ENCODE peak calls at places on chromosomes 5 and 9, in nine cellular contexts. One of them, this sample, is unnamed.

GRCh38 chr9:69519470-69520240 is 152.5 kb downstream of the APBA1 start:
- DNase-seq in sigmoid colon: no peak
- DNase-seq in suprapubic skin: no peak
- DNase-seq in left ventricle myocardium inferior: no peak
- DNase-seq in D721Med: no peak
- DNase-seq in fibroblast of the aortic adventitia: no peak
- DNase-seq in astrocyte: no peak
- DNase-seq in ovary: no peak
- DNase-seq in neural progenitor cell: no peak
- DNase-seq in this sample: no peak

GRCh38 chr9:131100445-131100844 is 4.1 kb downstream of the AIF1L start:
- DNase-seq in astrocyte: no peak
- DNase-seq in ovary: no peak
- DNase-seq in sigmoid colon: no peak
- DNase-seq in fibroblast of the aortic adventitia: no peak
- DNase-seq in suprapubic skin: no peak
- DNase-seq in neural progenitor cell: no peak
- DNase-seq in D721Med: no peak
- DNase-seq in left ventricle myocardium inferior: no peak
- DNase-seq in this sample: no peak

GRCh38 chr5:96880402-96881164 is 4.3 kb downstream of the ERAP2 start:
- DNase-seq in suprapubic skin: no peak
- DNase-seq in ovary: no peak
- DNase-seq in D721Med: no peak
- DNase-seq in sigmoid colon: no peak
- DNase-seq in astrocyte: peak
- DNase-seq in neural progenitor cell: no peak
- DNase-seq in left ventricle myocardium inferior: no peak
- DNase-seq in fibroblast of the aortic adventitia: peak
- DNase-seq in this sample: no peak

GRCh38 chr9:108779506-108779905 is 76.3 kb downstream of the ACTL7B start:
- DNase-seq in fibroblast of the aortic adventitia: no peak
- DNase-seq in suprapubic skin: no peak
- DNase-seq in left ventricle myocardium inferior: no peak
- DNase-seq in sigmoid colon: no peak
- DNase-seq in neural progenitor cell: no peak
- DNase-seq in D721Med: no peak
- DNase-seq in ovary: no peak
- DNase-seq in astrocyte: no peak
- DNase-seq in this sample: no peak

GRCh38 chr5:77946381-77947050 is 170.4 kb upstream of the TBCA start:
- DNase-seq in left ventricle myocardium inferior: no peak
- DNase-seq in astrocyte: no peak
- DNase-seq in suprapubic skin: no peak
- DNase-seq in D721Med: no peak
- DNase-seq in neural progenitor cell: no peak
- DNase-seq in ovary: no peak
- DNase-seq in sigmoid colon: no peak
- DNase-seq in fibroblast of the aortic adventitia: no peak
- DNase-seq in this sample: no peak

GRCh38 chr5:80860934-80861613 is 99.1 kb upstream of the RASGRF2 start:
- DNase-seq in left ventricle myocardium inferior: no peak
- DNase-seq in ovary: no peak
- DNase-seq in astrocyte: peak
- DNase-seq in D721Med: no peak
- DNase-seq in neural progenitor cell: no peak
- DNase-seq in suprapubic skin: no peak
- DNase-seq in sigmoid colon: no peak
- DNase-seq in fibroblast of the aortic adventitia: peak
- DNase-seq in this sample: no peak

GRCh38 chr9:17761984-17762676 is 183.3 kb downstream of the SH3GL2 start:
- DNase-seq in D721Med: no peak
- DNase-seq in left ventricle myocardium inferior: no peak
- DNase-seq in sigmoid colon: no peak
- DNase-seq in astrocyte: no peak
- DNase-seq in suprapubic skin: no peak
- DNase-seq in fibroblast of the aortic adventitia: no peak
- DNase-seq in ovary: no peak
- DNase-seq in neural progenitor cell: no peak
- DNase-seq in this sample: no peak

GRCh38 chr5:141889282-141889871 is 11.2 kb upstream of the PCDH1 start:
- DNase-seq in neural progenitor cell: no peak
- DNase-seq in fibroblast of the aortic adventitia: peak
- DNase-seq in left ventricle myocardium inferior: no peak
- DNase-seq in astrocyte: no peak
- DNase-seq in sigmoid colon: no peak
- DNase-seq in suprapubic skin: no peak
- DNase-seq in ovary: no peak
- DNase-seq in D721Med: no peak
- DNase-seq in this sample: no peak

GRCh38 chr5:109327572-109327971 is 82.2 kb downstream of the PJA2 start:
- DNase-seq in sigmoid colon: no peak
- DNase-seq in neural progenitor cell: peak
- DNase-seq in fibroblast of the aortic adventitia: no peak
- DNase-seq in astrocyte: no peak
- DNase-seq in ovary: no peak
- DNase-seq in left ventricle myocardium inferior: no peak
- DNase-seq in suprapubic skin: no peak
- DNase-seq in D721Med: peak
- DNase-seq in this sample: no peak

GRCh38 chr5:169695025-169695625 is 58.0 kb downstream of the DOCK2 start:
- DNase-seq in sigmoid colon: no peak
- DNase-seq in fibroblast of the aortic adventitia: no peak
- DNase-seq in left ventricle myocardium inferior: no peak
- DNase-seq in ovary: no peak
- DNase-seq in astrocyte: no peak
- DNase-seq in neural progenitor cell: no peak
- DNase-seq in suprapubic skin: no peak
- DNase-seq in D721Med: no peak
- DNase-seq in this sample: no peak

GRCh38 chr5:175800656-175801081 is 70.7 kb upstream of the CPLX2 start:
- DNase-seq in fibroblast of the aortic adventitia: peak
- DNase-seq in ovary: no peak
- DNase-seq in suprapubic skin: no peak
- DNase-seq in D721Med: no peak
- DNase-seq in left ventricle myocardium inferior: no peak
- DNase-seq in sigmoid colon: no peak
- DNase-seq in astrocyte: peak
- DNase-seq in neural progenitor cell: no peak
- DNase-seq in this sample: no peak

GRCh38 chr9:124761710-124762109 is 9.4 kb downstream of the NR6A1 start:
- DNase-seq in fibroblast of the aortic adventitia: no peak
- DNase-seq in sigmoid colon: no peak
- DNase-seq in suprapubic skin: no peak
- DNase-seq in ovary: no peak
- DNase-seq in astrocyte: no peak
- DNase-seq in D721Med: no peak
- DNase-seq in left ventricle myocardium inferior: no peak
- DNase-seq in neural progenitor cell: no peak
- DNase-seq in this sample: no peak

GRCh38 chr5:149416977-149417713 is 38.1 kb upstream of the IL17B start:
- DNase-seq in fibroblast of the aortic adventitia: no peak
- DNase-seq in left ventricle myocardium inferior: no peak
- DNase-seq in D721Med: no peak
- DNase-seq in neural progenitor cell: no peak
- DNase-seq in sigmoid colon: peak
- DNase-seq in astrocyte: no peak
- DNase-seq in ovary: peak
- DNase-seq in suprapubic skin: no peak
- DNase-seq in this sample: no peak

GRCh38 chr9:137731947-137732813 is 113.4 kb downstream of the EHMT1 start:
- DNase-seq in D721Med: no peak
- DNase-seq in sigmoid colon: no peak
- DNase-seq in fibroblast of the aortic adventitia: no peak
- DNase-seq in neural progenitor cell: no peak
- DNase-seq in left ventricle myocardium inferior: no peak
- DNase-seq in ovary: no peak
- DNase-seq in suprapubic skin: no peak
- DNase-seq in astrocyte: no peak
- DNase-seq in this sample: no peak

GRCh38 chr9:133505186-133505830 is 19.5 kb downstream of the MYMK start:
- DNase-seq in D721Med: no peak
- DNase-seq in neural progenitor cell: no peak
- DNase-seq in left ventricle myocardium inferior: no peak
- DNase-seq in fibroblast of the aortic adventitia: peak
- DNase-seq in sigmoid colon: no peak
- DNase-seq in suprapubic skin: no peak
- DNase-seq in astrocyte: peak
- DNase-seq in ovary: peak
- DNase-seq in this sample: no peak

GRCh38 chr5:96408841-96409458 is 24.1 kb downstream of the PCSK1 start:
- DNase-seq in ovary: no peak
- DNase-seq in left ventricle myocardium inferior: no peak
- DNase-seq in sigmoid colon: no peak
- DNase-seq in D721Med: no peak
- DNase-seq in astrocyte: peak
- DNase-seq in suprapubic skin: no peak
- DNase-seq in neural progenitor cell: no peak
- DNase-seq in fibroblast of the aortic adventitia: no peak
- DNase-seq in this sample: no peak

GRCh38 chr9:86540999-86541398 is 186.8 kb upstream of the TUT7 start:
- DNase-seq in neural progenitor cell: no peak
- DNase-seq in sigmoid colon: no peak
- DNase-seq in D721Med: no peak
- DNase-seq in left ventricle myocardium inferior: no peak
- DNase-seq in astrocyte: no peak
- DNase-seq in ovary: no peak
- DNase-seq in suprapubic skin: no peak
- DNase-seq in fibroblast of the aortic adventitia: peak
- DNase-seq in this sample: no peak

GRCh38 chr9:136355616-136356557 is 7.7 kb downstream of the DNLZ start:
- DNase-seq in sigmoid colon: no peak
- DNase-seq in D721Med: no peak
- DNase-seq in astrocyte: no peak
- DNase-seq in left ventricle myocardium inferior: no peak
- DNase-seq in neural progenitor cell: no peak
- DNase-seq in suprapubic skin: no peak
- DNase-seq in ovary: no peak
- DNase-seq in fibroblast of the aortic adventitia: no peak
- DNase-seq in this sample: no peak

GRCh38 chr5:126516133-126516532 is 78.9 kb downstream of the ALDH7A1 start:
- DNase-seq in astrocyte: peak
- DNase-seq in sigmoid colon: no peak
- DNase-seq in suprapubic skin: no peak
- DNase-seq in left ventricle myocardium inferior: no peak
- DNase-seq in ovary: no peak
- DNase-seq in D721Med: no peak
- DNase-seq in fibroblast of the aortic adventitia: peak
- DNase-seq in neural progenitor cell: no peak
- DNase-seq in this sample: no peak

DNA sequence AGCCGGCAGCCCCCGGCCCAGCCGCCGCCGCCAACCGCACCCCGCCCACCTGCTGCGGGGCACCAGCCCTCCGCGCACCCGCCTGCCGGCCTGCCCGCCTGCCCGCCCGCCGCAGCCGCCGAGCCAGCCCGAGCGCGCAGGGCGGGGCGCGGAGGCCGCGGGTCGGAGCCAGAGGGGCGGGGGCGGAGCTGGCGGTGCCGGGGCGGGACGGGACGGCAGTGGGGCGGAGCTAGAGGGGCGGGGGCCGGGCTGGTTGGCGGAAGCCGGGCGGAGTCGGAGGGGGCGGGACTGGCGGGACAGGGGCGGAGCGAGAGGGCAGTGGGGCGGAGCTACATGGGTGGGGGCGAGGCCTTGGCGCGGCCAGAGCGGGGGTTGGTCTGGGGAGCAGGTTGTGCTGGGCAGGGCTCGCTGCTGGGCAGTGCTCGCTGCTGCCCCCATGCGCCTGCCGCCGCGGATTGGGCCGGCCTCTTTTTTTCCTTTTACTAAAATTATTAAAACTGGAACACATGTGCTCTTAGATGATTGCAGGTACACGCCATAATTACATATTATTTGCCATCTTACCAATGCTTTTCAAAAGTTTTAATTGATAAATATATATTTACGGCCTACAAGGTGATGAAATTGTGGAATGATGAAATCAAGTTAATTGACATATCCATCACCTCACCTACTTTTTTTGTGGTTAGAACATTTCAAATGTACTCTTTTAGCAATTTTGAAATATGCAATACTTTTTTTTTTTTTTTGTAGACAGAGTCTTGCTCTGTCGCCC is at the start of gene SH3GLB2:
- DNase-seq in neural progenitor cell: peak
- DNase-seq in D721Med: peak
- DNase-seq in astrocyte: peak
- DNase-seq in suprapubic skin: peak
- DNase-seq in ovary: peak
- DNase-seq in fibroblast of the aortic adventitia: peak
- DNase-seq in left ventricle myocardium inferior: peak
- DNase-seq in sigmoid colon: peak
- DNase-seq in this sample: peak
- TF ChIP-seq CTCF in neural progenitor cell: peak
- TF ChIP-seq CTCF in D721Med: peak
- TF ChIP-seq CTCF in astrocyte: peak
- TF ChIP-seq CTCF in suprapubic skin: peak
- TF ChIP-seq CTCF in ovary: peak
- TF ChIP-seq CTCF in fibroblast of the aortic adventitia: peak
- TF ChIP-seq CTCF in left ventricle myocardium inferior: peak
- TF ChIP-seq CTCF in sigmoid colon: peak
- TF ChIP-seq CTCF in this sample: no peak

GRCh38 chr5:138464388-138465287 is 641 bp upstream of the EGR1 start:
- DNase-seq in ovary: peak
- DNase-seq in D721Med: peak
- DNase-seq in fibroblast of the aortic adventitia: peak
- DNase-seq in neural progenitor cell: peak
- DNase-seq in left ventricle myocardium inferior: peak
- DNase-seq in astrocyte: peak
- DNase-seq in sigmoid colon: peak
- DNase-seq in suprapubic skin: peak
- DNase-seq in this sample: peak
- TF ChIP-seq CTCF in ovary: no peak
- TF ChIP-seq CTCF in D721Med: no peak
- TF ChIP-seq CTCF in fibroblast of the aortic adventitia: no peak
- TF ChIP-seq CTCF in neural progenitor cell: no peak
- TF ChIP-seq CTCF in left ventricle myocardium inferior: peak
- TF ChIP-seq CTCF in astrocyte: no peak
- TF ChIP-seq CTCF in sigmoid colon: peak
- TF ChIP-seq CTCF in suprapubic skin: peak
- TF ChIP-seq CTCF in this sample: no peak

GRCh38 chr9:121744687-121745395 is 93.4 kb downstream of the DAB2IP start:
- DNase-seq in neural progenitor cell: peak
- DNase-seq in fibroblast of the aortic adventitia: no peak
- DNase-seq in sigmoid colon: no peak
- DNase-seq in ovary: no peak
- DNase-seq in left ventricle myocardium inferior: no peak
- DNase-seq in D721Med: no peak
- DNase-seq in astrocyte: peak
- DNase-seq in suprapubic skin: no peak
- DNase-seq in this sample: no peak
- TF ChIP-seq CTCF in neural progenitor cell: no peak
- TF ChIP-seq CTCF in fibroblast of the aortic adventitia: no peak
- TF ChIP-seq CTCF in sigmoid colon: no peak
- TF ChIP-seq CTCF in ovary: no peak
- TF ChIP-seq CTCF in left ventricle myocardium inferior: no peak
- TF ChIP-seq CTCF in D721Med: no peak
- TF ChIP-seq CTCF in astrocyte: no peak
- TF ChIP-seq CTCF in suprapubic skin: no peak
- TF ChIP-seq CTCF in this sample: no peak

DNA sequence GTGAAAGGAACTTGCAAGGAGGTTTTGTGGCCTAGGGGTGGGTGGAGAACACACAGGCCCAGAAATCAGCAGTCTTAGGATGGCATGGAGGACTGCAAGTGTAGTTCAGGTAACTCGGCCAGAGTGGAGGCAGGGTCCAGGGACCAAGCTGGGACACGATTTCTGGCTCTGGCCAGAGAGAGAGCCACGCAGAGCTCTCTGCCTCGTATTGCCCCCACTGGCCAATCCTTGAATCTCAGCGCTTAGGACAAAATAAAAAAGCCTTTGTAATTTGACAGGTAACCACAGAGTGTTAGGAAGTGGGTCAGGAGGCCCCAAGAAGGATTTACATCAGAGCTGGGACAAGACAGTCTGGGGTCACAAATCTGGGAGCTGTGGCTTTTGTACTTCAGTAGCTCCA is 11.7 kb downstream of the MAP3K1 start:
- DNase-seq in ovary: no peak
- DNase-seq in D721Med: no peak
- DNase-seq in astrocyte: no peak
- DNase-seq in sigmoid colon: no peak
- DNase-seq in neural progenitor cell: peak
- DNase-seq in left ventricle myocardium inferior: no peak
- DNase-seq in suprapubic skin: no peak
- DNase-seq in fibroblast of the aortic adventitia: no peak
- DNase-seq in this sample: no peak
- TF ChIP-seq CTCF in ovary: no peak
- TF ChIP-seq CTCF in D721Med: no peak
- TF ChIP-seq CTCF in astrocyte: peak
- TF ChIP-seq CTCF in sigmoid colon: no peak
- TF ChIP-seq CTCF in neural progenitor cell: peak
- TF ChIP-seq CTCF in left ventricle myocardium inferior: peak
- TF ChIP-seq CTCF in suprapubic skin: no peak
- TF ChIP-seq CTCF in fibroblast of the aortic adventitia: peak
- TF ChIP-seq CTCF in this sample: no peak